ENCODE peak calls at places on chromosomes 16 and 17, in nine cellular contexts. Z is mesendoderm, S is left ventricle myocardium inferior, J is lower lobe of right lung, E is cardiac fibroblast, Q is pancreas, H is ovary, R is fibroblast of pulmonary artery, C is heart left ventricle. O is an unnamed sample.

GRCh38 chr16:88809676-88810165 is 2.0 kb downstream of the APRT start:
- DNase-seq in S (no peak), C (no peak), H (no peak), R (no peak), E (no peak), J (no peak), Q (no peak), Z (no peak), O (no peak)

GRCh38 chr16:85611205-85611454 is 2.0 kb upstream of the GSE1 start:
- DNase-seq in Z (no peak), Q (no peak), H (no peak), E (no peak), R (no peak), S (no peak), J (no peak), C (peak), O (no peak)

GRCh38 chr17:14552311-14552710 is 251.4 kb downstream of the HS3ST3B1 start:
- DNase-seq in Z (no peak), J (no peak), Q (no peak), H (no peak), S (no peak), R (no peak), C (no peak), E (no peak), O (no peak)

GRCh38 chr16:86093801-86094750 is 195.1 kb downstream of the IRF8 start:
- DNase-seq in H (no peak), C (no peak), Q (peak), E (no peak), Z (no peak), S (no peak), R (no peak), J (no peak), O (no peak)

GRCh38 chr16:56729736-56730662 is at the start of gene NUP93:
- DNase-seq in R (peak), Z (peak), S (peak), J (peak), E (peak), Q (peak), H (peak), C (peak), O (peak)

GRCh38 chr17:78082988-78083387 is 45.6 kb downstream of the TMC6 start:
- DNase-seq in C (no peak), J (no peak), S (no peak), Z (no peak), E (no peak), Q (no peak), R (no peak), H (no peak), O (no peak)

GRCh38 chr17:33647976-33648375 is 354.9 kb upstream of the ASIC2 start:
- DNase-seq in C (no peak), S (no peak), E (peak), J (no peak), Z (peak), H (no peak), Q (no peak), R (peak), O (no peak)

GRCh38 chr17:77072670-77073069 is 68.1 kb upstream of the SEC14L1 start:
- DNase-seq in C (no peak), R (no peak), Z (no peak), H (no peak), S (no peak), J (no peak), E (no peak), Q (no peak), O (no peak)

GRCh38 chr17:41917192-41917591 is 1.6 kb downstream of the ACLY start:
- DNase-seq in H (no peak), R (peak), J (no peak), C (no peak), Q (no peak), Z (no peak), E (peak), S (no peak), O (no peak)

GRCh38 chr16:83994087-83994486 is 26.0 kb downstream of the NECAB2 start:
- DNase-seq in E (peak), R (peak), S (no peak), Q (no peak), C (no peak), H (no peak), J (peak), Z (peak), O (no peak)

GRCh38 chr16:72427786-72428480 is 256.0 kb upstream of the PMFBP1 start:
- DNase-seq in R (no peak), Z (no peak), S (no peak), Q (no peak), E (no peak), J (no peak), H (no peak), C (no peak), O (no peak)

GRCh38 chr16:62967606-62968005 is 931.4 kb upstream of the CDH8 start:
- DNase-seq in H (no peak), Q (no peak), S (no peak), C (no peak), Z (no peak), J (no peak), R (no peak), E (no peak), O (no peak)

GRCh38 chr16:77331802-77332586 is 102.8 kb downstream of the ADAMTS18 start:
- DNase-seq in Q (no peak), S (no peak), C (no peak), Z (no peak), R (no peak), J (no peak), E (peak), H (no peak), O (no peak)

GRCh38 chr17:40303009-40303657 is 5.8 kb upstream of the RARA start:
- DNase-seq in Q (no peak), C (peak), J (no peak), S (no peak), Z (peak), E (peak), R (peak), H (peak), O (no peak)
- H3K4me3 ChIP-seq in Q (no peak), C (no peak), J (no peak), S (no peak), Z (no peak), E (no peak), R (no peak), H (no peak), O (no peak)

GRCh38 chr16:58451945-58452401 is 48.0 kb upstream of the NDRG4 start:
- DNase-seq in S (no peak), R (peak), C (no peak), H (no peak), Q (no peak), E (peak), Z (no peak), J (no peak), O (no peak)
- H3K4me3 ChIP-seq in S (no peak), R (no peak), C (no peak), H (no peak), Q (no peak), E (no peak), Z (no peak), J (no peak), O (no peak)

GRCh38 chr16:52408197-52408845 is 138.6 kb downstream of the TOX3 start:
- DNase-seq in H (no peak), S (no peak), E (no peak), Z (no peak), J (no peak), Q (no peak), C (no peak), R (no peak), O (no peak)
- H3K4me3 ChIP-seq in H (no peak), S (no peak), E (no peak), Z (no peak), J (no peak), Q (no peak), C (no peak), R (no peak), O (no peak)

GRCh38 chr16:424623-425081 is 797 bp upstream of the RAB11FIP3 start:
- DNase-seq in S (peak), Q (peak), C (peak), J (peak), Z (no peak), R (no peak), E (no peak), H (peak), O (no peak)
- H3K4me3 ChIP-seq in S (peak), Q (peak), C (peak), J (peak), Z (no peak), R (peak), E (peak), H (peak), O (peak)

DNA sequence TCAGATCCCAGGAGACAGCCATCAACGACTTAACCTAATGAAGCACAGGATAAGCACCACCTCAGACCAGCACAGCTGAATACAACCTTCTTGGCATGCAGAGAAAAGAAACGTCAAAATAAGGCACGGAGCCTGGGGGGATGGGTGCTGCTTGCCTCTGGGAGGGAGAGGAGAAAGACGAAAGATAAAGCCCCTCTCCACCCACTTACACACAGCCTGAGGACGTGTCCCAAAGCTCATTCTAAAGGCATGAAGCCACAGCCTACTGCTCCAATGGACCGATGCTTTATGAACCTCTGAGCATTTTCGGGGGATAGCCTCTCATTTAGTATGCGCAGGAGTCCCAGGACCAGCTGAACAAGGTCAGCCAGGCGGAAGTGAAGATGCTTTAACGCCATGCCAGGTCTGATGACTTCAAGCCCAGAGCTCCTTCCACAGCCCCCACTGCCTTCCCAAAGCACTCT is 31.1 kb downstream of the ST3GAL2 start:
- DNase-seq in E (no peak), C (no peak), R (no peak), H (no peak), Q (no peak), Z (no peak), S (no peak), J (no peak), O (no peak)
- H3K4me3 ChIP-seq in E (no peak), C (no peak), R (no peak), H (no peak), Q (no peak), Z (no peak), S (no peak), J (no peak), O (no peak)

GRCh38 chr16:30397056-30397455 is 1.8 kb downstream of the ZNF48 start:
- DNase-seq in Q (no peak), J (no peak), E (no peak), C (no peak), R (no peak), Z (no peak), S (no peak), H (no peak), O (no peak)
- H3K4me3 ChIP-seq in Q (no peak), J (no peak), E (no peak), C (no peak), R (no peak), Z (no peak), S (no peak), H (no peak), O (no peak)

DNA sequence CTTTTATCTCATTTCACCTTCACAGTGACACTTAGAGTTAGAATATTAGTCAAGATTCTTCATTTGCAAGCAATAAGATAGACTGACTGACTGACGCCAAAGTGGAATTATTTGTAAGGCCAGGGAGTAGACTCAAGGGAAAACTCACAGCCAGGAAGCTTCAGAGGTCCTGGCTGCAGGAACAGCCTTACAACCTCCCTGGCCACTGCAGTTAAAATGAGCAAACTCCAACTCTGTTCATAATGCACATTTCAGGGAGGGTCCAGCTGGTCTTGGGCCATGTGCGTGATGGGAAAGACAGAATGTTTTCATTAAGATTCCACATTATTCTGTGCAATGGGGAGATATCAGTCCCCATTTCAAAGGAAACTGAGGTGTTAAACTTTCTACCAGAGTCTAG is 9.9 kb downstream of the CAPNS2 start:
- DNase-seq in J (no peak), R (no peak), E (no peak), Q (no peak), H (no peak), Z (no peak), S (peak), C (peak), O (no peak)
- H3K4me3 ChIP-seq in J (no peak), R (no peak), E (no peak), Q (no peak), H (no peak), Z (no peak), S (no peak), C (no peak), O (no peak)

GRCh38 chr17:67110619-67111018 is 66.3 kb downstream of the CACNG1 start:
- DNase-seq in C (no peak), S (no peak), E (no peak), R (no peak), Z (no peak), H (no peak), Q (no peak), J (no peak), O (no peak)
- H3K4me3 ChIP-seq in C (no peak), S (no peak), E (no peak), R (no peak), Z (no peak), H (no peak), Q (no peak), J (no peak), O (no peak)